ENCODE peak calls at places on chromosome 2, in eight cellular contexts. N is spleen, E is cardiac muscle cell, F is lower lobe of right lung, H is osteoblast, O is thyroid gland, W is HepG2, G is heart right ventricle. C is an unnamed sample. For H3K36me3, the result is how much of the 10 kb centered on the place peaks cover.

GRCh38 chr2:105919191-105919811 is 174.6 kb downstream of the NCK2 start:
- DNase-seq in W (peak), G (peak), H (no peak), N (no peak), O (no peak), E (no peak), F (no peak), C (no peak)

GRCh38 chr2:226733189-226733858 is 66.3 kb downstream of the IRS1 start:
- DNase-seq in H (no peak), E (no peak), F (no peak), G (no peak), W (peak), N (no peak), O (peak), C (no peak)

GRCh38 chr2:66729391-66729790 is 294.5 kb downstream of the MEIS1 start:
- DNase-seq in N (no peak), G (no peak), F (no peak), E (no peak), H (no peak), W (no peak), O (no peak), C (no peak)

GRCh38 chr2:99634234-99634633 is 144.4 kb upstream of the REV1 start:
- DNase-seq in G (no peak), E (no peak), O (no peak), H (no peak), W (no peak), N (no peak), F (no peak), C (no peak)

GRCh38 chr2:54524236-54524991 is 68.3 kb downstream of the SPTBN1 start:
- DNase-seq in N (no peak), O (peak), F (no peak), W (no peak), G (no peak), E (peak), H (peak), C (no peak)

GRCh38 chr2:219243291-219243761 is 1.9 kb downstream of the GLB1L start:
- DNase-seq in W (no peak), F (peak), G (peak), E (no peak), H (peak), O (no peak), N (no peak), C (peak)

GRCh38 chr2:205407984-205408383 is 274.3 kb upstream of the NRP2 start:
- DNase-seq in F (no peak), O (no peak), W (no peak), N (no peak), G (no peak), E (no peak), H (peak), C (no peak)

GRCh38 chr2:241803387-241804325 is 5.3 kb upstream of the NEU4 start:
- DNase-seq in N (peak), H (peak), G (peak), W (no peak), F (peak), O (peak), E (peak), C (peak)

GRCh38 chr2:12923907-12924610 is 207.3 kb downstream of the TRIB2 start:
- DNase-seq in W (no peak), O (no peak), H (peak), N (no peak), F (no peak), G (no peak), E (no peak), C (no peak)

GRCh38 chr2:169928463-169928864 is 101.2 kb downstream of the UBR3 start:
- DNase-seq in F (no peak), W (peak), G (no peak), E (peak), O (no peak), H (peak), N (no peak), C (no peak)

GRCh38 chr2:41160439-41160838 is 708.5 kb upstream of the SLC8A1 start:
- DNase-seq in O (no peak), F (no peak), E (no peak), H (peak), N (no peak), G (no peak), W (no peak), C (no peak)

GRCh38 chr2:105796791-105797190 is 52.1 kb downstream of the NCK2 start:
- DNase-seq in W (no peak), H (peak), F (no peak), E (no peak), G (no peak), O (no peak), N (no peak), C (no peak)

GRCh38 chr2:218570850-218571249 is 2.2 kb downstream of the CNOT9 start:
- DNase-seq in H (peak), F (no peak), G (no peak), O (no peak), E (no peak), W (no peak), N (no peak), C (no peak)

GRCh38 chr2:59353301-59353921 is 1112.3 kb upstream of the FANCL start:
- DNase-seq in F (no peak), H (no peak), E (no peak), N (no peak), O (peak), G (no peak), W (no peak), C (no peak)

GRCh38 chr2:233164967-233165366 is 86.5 kb upstream of the ATG16L1 start:
- DNase-seq in O (no peak), N (no peak), H (no peak), G (no peak), E (no peak), W (no peak), F (no peak), C (no peak)

GRCh38 chr2:170742896-170743529 is 27.2 kb upstream of the ERICH2 start:
- DNase-seq in N (no peak), W (no peak), F (no peak), G (no peak), E (no peak), O (no peak), H (no peak), C (no peak)

GRCh38 chr2:174617713-174618112 is 20.1 kb upstream of the WIPF1 start:
- DNase-seq in O (no peak), N (no peak), F (no peak), G (no peak), H (no peak), W (no peak), E (no peak), C (no peak)

GRCh38 chr2:118687201-118687600 is 160.2 kb downstream of the EN1 start:
- DNase-seq in W (no peak), O (no peak), E (no peak), H (no peak), N (no peak), G (no peak), F (no peak), C (no peak)

GRCh38 chr2:179444056-179444455 is 179.4 kb upstream of the SESTD1 start:
- DNase-seq in E (no peak), G (no peak), F (no peak), H (no peak), N (no peak), W (no peak), O (no peak), C (no peak)

GRCh38 chr2:179447426-179447825 is 182.8 kb upstream of the SESTD1 start:
- DNase-seq in G (no peak), W (no peak), H (no peak), O (no peak), F (no peak), N (no peak), E (no peak), C (no peak)

GRCh38 chr2:179449010-179449409 is 184.4 kb upstream of the SESTD1 start:
- DNase-seq in W (no peak), N (no peak), F (no peak), E (no peak), O (no peak), G (no peak), H (no peak), C (no peak)

GRCh38 chr2:179446475-179447141 is 182.0 kb upstream of the SESTD1 start:
- DNase-seq in W (no peak), H (no peak), F (no peak), G (no peak), N (no peak), O (no peak), E (no peak), C (no peak)

DNA sequence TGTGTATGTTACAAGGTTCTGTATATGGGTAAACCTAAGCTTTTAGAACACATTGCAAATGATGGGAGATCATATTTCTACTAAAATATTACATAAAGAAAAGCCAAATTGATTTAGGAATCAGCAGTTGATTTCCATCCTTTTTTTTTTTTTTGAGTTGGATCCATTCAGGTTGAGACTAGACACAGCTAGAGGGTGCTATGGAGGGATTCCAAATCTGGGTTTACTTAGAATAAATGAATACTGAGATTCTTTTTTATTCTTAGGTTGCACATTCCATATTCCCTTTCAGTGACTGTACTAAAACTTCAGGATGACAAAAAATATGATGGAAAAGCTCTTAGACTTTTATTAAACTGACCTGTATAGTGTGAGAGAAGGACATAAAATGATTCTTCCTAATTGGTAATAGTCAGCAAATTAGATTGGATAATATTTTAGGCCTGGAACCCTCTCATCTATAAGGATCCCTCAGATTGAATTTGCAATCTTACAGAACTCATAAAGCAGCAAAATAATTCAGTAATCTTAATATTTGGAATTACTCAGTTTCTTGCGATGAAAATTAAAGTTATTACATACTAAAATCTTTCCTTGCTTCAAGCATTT is 183.3 kb upstream of the SESTD1 start:
- DNase-seq in H (no peak), O (no peak), W (no peak), E (no peak), F (no peak), G (no peak), N (no peak), C (no peak)
- TF ChIP-seq CTCF in H (peak), O (no peak), W (no peak), E (no peak), F (no peak), G (peak), N (no peak), C (no peak)

GRCh38 chr2:10655841-10656225 is 33.9 kb downstream of the NOL10 start:
- DNase-seq in W (no peak), G (no peak), H (no peak), E (no peak), F (no peak), O (no peak), N (no peak), C (no peak)

GRCh38 chr2:10658041-10658913 is 31.5 kb downstream of the NOL10 start:
- DNase-seq in N (no peak), E (no peak), W (no peak), F (no peak), O (no peak), H (peak), G (no peak), C (no peak)

GRCh38 chr2:10658914-10659257 is 30.9 kb downstream of the NOL10 start:
- DNase-seq in H (no peak), E (no peak), F (no peak), W (no peak), N (no peak), G (no peak), O (no peak), C (no peak)

GRCh38 chr2:10654069-10654468 is 35.7 kb downstream of the NOL10 start:
- DNase-seq in O (no peak), H (no peak), E (no peak), W (no peak), G (no peak), N (no peak), F (no peak), C (no peak)

GRCh38 chr2:10655074-10655840 is 34.5 kb downstream of the NOL10 start:
- DNase-seq in W (no peak), N (no peak), H (no peak), O (no peak), E (no peak), F (no peak), G (no peak), C (no peak)
- H3K36me3 ChIP-seq in W (under half), N (half or more), H (under half), O (under half), E (under half), F (half or more), G (half or more), C (half or more)

DNA sequence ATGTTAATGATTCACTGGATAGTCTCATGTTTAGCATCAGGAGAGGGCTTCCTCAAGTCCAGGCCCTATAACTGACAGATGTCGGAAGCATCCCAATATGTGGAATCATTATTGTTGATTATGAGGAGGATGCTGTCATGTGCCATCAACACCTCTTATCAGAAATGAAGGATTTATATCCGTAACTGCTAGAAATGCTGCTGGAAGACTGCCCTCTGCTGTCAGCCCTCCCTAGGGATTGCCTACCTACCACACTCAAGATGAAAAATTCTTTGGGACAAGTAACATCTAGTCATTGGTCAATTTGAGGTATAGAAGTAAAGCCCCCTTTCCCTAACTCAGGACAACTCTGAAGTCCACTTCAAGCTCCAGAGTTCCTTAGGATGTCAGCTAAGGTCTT is 1166.5 kb upstream of the NXPH2 start:
- DNase-seq in H (no peak), W (no peak), O (no peak), G (no peak), E (no peak), N (no peak), F (no peak), C (no peak)
- TF ChIP-seq CTCF in H (no peak), W (no peak), O (no peak), G (no peak), E (no peak), N (no peak), F (no peak), C (no peak)

GRCh38 chr2:47784349-47784851 is 1.5 kb downstream of the MSH6 start:
- DNase-seq in F (no peak), N (no peak), H (no peak), G (no peak), E (no peak), O (no peak), W (no peak), C (no peak)
- H3K36me3 ChIP-seq in F (under half), N (under half), H (under half), G (under half), E (under half), O (under half), W (under half), C (under half)

GRCh38 chr2:44715671-44716077 is 225.8 kb upstream of the SIX3 start:
- DNase-seq in E (peak), N (no peak), H (peak), O (no peak), W (peak), G (no peak), F (no peak), C (no peak)
- TF ChIP-seq CTCF in E (peak), N (no peak), H (peak), O (no peak), W (peak), G (peak), F (no peak), C (no peak)

DNA sequence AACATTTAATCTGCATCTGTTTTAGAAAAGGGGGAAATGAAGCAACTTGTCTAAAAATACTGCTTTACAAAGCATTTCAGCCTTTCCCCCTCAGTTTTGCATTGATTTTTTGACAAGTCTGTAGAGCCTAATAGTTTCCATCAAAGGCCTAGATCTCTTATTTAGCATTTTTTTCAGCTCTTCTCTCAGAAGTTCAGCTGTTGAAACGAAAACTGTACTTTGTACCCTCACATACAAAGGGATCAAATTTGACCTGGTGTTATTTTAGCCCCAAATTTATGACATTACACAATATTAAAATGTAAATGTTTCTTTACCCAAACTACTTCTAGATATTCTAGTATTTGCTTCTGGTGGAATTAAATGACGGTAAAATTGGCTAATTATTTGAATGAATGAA is 13.0 kb downstream of the YPEL5 start:
- DNase-seq in H (no peak), G (no peak), N (no peak), W (no peak), F (no peak), O (no peak), E (no peak), C (no peak)
- H3K36me3 ChIP-seq in H (under half), G (half or more), N (under half), W (under half), F (half or more), O (under half), E (under half), C (under half)

GRCh38 chr2:36783276-36783675 is 86.8 kb downstream of the VIT start:
- DNase-seq in E (no peak), F (no peak), G (no peak), H (no peak), N (no peak), W (no peak), O (no peak), C (no peak)
- TF ChIP-seq CTCF in E (no peak), F (no peak), G (no peak), H (no peak), N (no peak), W (no peak), O (no peak), C (no peak)

DNA sequence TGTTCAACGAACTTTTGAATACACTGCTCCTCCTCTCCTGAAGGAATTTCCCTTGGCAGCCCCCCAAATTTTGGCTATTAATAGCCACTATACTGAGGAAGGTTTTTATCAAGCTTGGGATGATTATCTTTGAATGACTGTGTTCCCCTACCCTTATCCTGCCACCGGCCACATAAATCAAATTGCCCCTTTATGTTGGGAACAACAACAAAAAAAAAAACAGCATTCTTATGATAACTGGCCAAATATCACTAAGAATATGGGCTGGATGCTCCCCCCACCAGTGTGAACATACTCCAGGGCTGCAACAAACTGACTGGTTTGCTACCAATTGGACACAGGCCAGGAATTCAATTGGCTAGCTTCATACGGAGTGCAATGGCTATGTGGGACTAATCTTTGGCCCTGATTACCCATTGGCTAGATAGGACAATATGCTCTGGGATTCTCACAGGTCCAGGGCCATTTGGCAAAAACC is 20.6 kb downstream of the DUSP11 start:
- DNase-seq in G (no peak), N (no peak), W (no peak), E (peak), H (no peak), F (no peak), O (no peak), C (no peak)
- H3K36me3 ChIP-seq in G (half or more), N (half or more), W (under half), E (under half), H (under half), F (half or more), O (under half), C (half or more)

GRCh38 chr2:45734952-45735351 is 83.5 kb downstream of the PRKCE start:
- DNase-seq in O (no peak), W (no peak), H (no peak), F (no peak), N (no peak), E (no peak), G (no peak), C (no peak)
- TF ChIP-seq CTCF in O (no peak), W (no peak), H (no peak), F (no peak), N (no peak), E (no peak), G (no peak), C (no peak)

GRCh38 chr2:197085665-197086064 is 159.2 kb upstream of the PGAP1 start:
- DNase-seq in G (no peak), F (no peak), E (no peak), H (no peak), N (no peak), O (no peak), W (no peak), C (no peak)
- H3K36me3 ChIP-seq in G (under half), F (under half), E (under half), H (under half), N (under half), O (under half), W (under half), C (under half)

C was measured in upper lobe of right lung.